ENCODE peak calls at places on chromosomes 5 and 9, in seven cellular contexts. K, T, Z, B, D, V and L are unnamed samples.

GRCh38 chr5:96614110-96614691 is 48.0 kb upstream of the CAST start:
- DNase-seq in K (peak; percentile 58), T (no peak), Z (peak; percentile 49), B (peak; percentile 96), D (peak; percentile 67), V (peak; percentile 63), L (peak; percentile 94)

GRCh38 chr9:72622186-72622585 is 100.8 kb downstream of the TMC1 start:
- DNase-seq in K (no peak), T (no peak), Z (no peak), B (no peak), D (no peak), V (no peak), L (no peak)

GRCh38 chr5:107888541-107888940 is 217.8 kb upstream of the EFNA5 start:
- DNase-seq in K (no peak), T (no peak), Z (no peak), B (no peak), D (no peak), V (no peak), L (no peak)

GRCh38 chr5:136631176-136631575 is 265.8 kb upstream of the TRPC7 start:
- DNase-seq in K (no peak), T (no peak), Z (no peak), B (no peak), D (no peak), V (no peak), L (no peak)

GRCh38 chr9:91654527-91654926 is 230.9 kb upstream of the NFIL3 start:
- DNase-seq in K (no peak), T (no peak), Z (no peak), B (no peak), D (no peak), V (no peak), L (no peak)

GRCh38 chr5:167229751-167230150 is 1061.7 kb upstream of the WWC1 start:
- DNase-seq in K (no peak), T (no peak), Z (no peak), B (no peak), D (no peak), V (no peak), L (peak; percentile 18)

GRCh38 chr9:87479801-87480201 is 17.9 kb upstream of the DAPK1 start:
- DNase-seq in K (peak; percentile 26), T (no peak), Z (no peak), B (peak; percentile 8), D (peak; percentile 80), V (peak; percentile 38), L (no peak)

GRCh38 chr5:32505718-32506117 is 61.2 kb upstream of the ZFR start:
- DNase-seq in K (no peak), T (peak; percentile 77), Z (peak; percentile 33), B (peak; percentile 85), D (no peak), V (no peak), L (peak; percentile 75)

GRCh38 chr5:36300181-36300926 is 1.3 kb downstream of the RANBP3L start:
- DNase-seq in K (no peak), T (no peak), Z (no peak), B (peak; percentile 39), D (no peak), V (no peak), L (no peak)

GRCh38 chr9:134725605-134725940 is 84.0 kb downstream of the COL5A1 start:
- DNase-seq in K (no peak), T (no peak), Z (no peak), B (peak; percentile 34), D (no peak), V (no peak), L (no peak)

GRCh38 chr5:60161340-60161934 is 267.9 kb upstream of the PDE4D start:
- DNase-seq in K (no peak), T (no peak), Z (no peak), B (peak; percentile 41), D (peak; percentile 63), V (no peak), L (peak; percentile 2)

GRCh38 chr5:66450988-66451387 is 145.2 kb upstream of the MAST4 start:
- DNase-seq in K (no peak), T (no peak), Z (no peak), B (no peak), D (no peak), V (no peak), L (no peak)
- H3K4me3 ChIP-seq in K (no peak overlapping the region), T (no peak overlapping the region), Z (no peak overlapping the region), B (no peak overlapping the region), D (no peak overlapping the region), V (no peak overlapping the region), L (no peak overlapping the region)

DNA sequence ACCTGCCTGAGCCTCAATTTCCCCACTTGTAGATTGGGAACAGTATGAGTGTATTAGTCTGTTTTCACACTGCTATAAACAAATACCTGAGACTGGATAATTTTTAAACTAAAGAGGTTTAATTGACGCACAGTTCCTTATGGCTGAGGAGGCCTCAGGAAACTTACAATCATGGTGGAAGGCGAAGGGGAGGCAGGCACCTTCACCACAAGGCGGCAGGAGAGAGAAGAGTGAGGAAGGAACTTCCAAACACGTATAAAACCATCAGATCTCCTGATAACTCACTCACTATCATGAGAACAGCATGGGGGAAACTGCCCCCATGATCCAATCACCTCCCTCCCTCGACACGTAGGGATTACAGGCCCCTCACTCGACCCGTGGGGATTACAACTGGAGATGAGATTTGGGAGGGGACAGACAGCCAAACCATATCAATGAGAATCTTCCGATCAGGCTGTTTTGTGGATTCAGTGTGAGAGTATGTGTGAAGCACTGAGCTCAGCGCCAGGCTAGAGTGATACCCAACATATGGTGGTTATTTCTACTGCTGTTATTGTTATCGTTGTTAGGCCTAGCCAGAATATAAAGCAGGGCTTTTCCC is 14.6 kb upstream of the LMX1B start:
- DNase-seq in K (no peak), T (no peak), Z (no peak), B (no peak), D (no peak), V (no peak), L (no peak)
- TF ChIP-seq CTCF in K (no peak), T (no peak), Z (no peak), B (no peak), D (no peak), V (no peak), L (peak; percentile 29)

DNA sequence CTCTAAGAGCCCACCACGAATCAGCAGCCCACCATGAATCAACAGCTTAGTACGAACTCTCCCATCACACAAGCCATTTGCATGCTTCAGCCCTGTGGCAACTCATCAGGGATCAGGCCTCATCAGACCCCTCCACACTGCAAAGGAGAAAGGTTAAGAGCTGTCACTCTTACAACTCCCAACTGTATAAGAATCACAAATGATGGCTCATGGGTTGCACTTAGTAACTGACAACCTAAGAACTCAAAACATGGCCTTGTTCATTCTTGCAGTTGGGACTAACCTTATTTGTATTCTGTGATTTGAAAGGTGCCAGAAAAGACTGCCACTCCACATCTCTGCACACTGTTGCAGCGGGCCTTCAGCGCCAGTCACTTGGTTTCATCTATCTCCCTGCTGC is 149.1 kb upstream of the ZNF366 start:
- DNase-seq in K (no peak), T (no peak), Z (no peak), B (no peak), D (no peak), V (no peak), L (no peak)
- H3K4me3 ChIP-seq in K (no peak overlapping the region), T (no peak overlapping the region), Z (no peak overlapping the region), B (no peak overlapping the region), D (no peak overlapping the region), V (no peak overlapping the region), L (no peak overlapping the region)

GRCh38 chr9:123373941-123374340 is 17.9 kb downstream of the CRB2 start:
- DNase-seq in K (no peak), T (no peak), Z (no peak), B (no peak), D (no peak), V (no peak), L (no peak)

GRCh38 chr9:123373447-123373923 is 17.5 kb downstream of the CRB2 start:
- DNase-seq in K (no peak), T (no peak), Z (no peak), B (no peak), D (no peak), V (no peak), L (no peak)

GRCh38 chr9:123376218-123377071 is 20.4 kb downstream of the CRB2 start:
- DNase-seq in K (no peak), T (no peak), Z (no peak), B (no peak), D (no peak), V (no peak), L (no peak)

GRCh38 chr9:123377211-123377971 is 21.4 kb downstream of the CRB2 start:
- DNase-seq in K (no peak), T (no peak), Z (no peak), B (no peak), D (no peak), V (no peak), L (no peak)

DNA sequence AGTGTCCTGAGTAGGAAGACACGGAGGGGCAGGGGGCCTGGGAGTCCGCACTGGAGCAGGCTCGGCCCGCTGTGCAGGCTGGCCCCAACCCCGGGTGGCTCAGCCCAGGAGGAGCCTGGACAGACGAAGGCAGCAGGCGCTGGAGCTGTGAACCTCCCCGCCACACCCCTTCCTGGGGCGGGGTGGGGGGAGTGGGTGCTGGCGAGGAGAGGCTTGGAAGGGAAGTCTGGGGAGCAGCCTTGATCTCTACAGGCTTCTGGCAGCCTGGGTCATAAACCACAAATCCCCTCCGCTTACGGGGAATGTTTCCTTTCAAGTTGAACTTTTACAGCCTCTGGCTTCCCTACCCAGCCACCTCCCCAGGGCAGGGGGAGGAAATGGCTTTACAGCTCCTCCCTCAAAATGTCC is 19.7 kb downstream of the CRB2 start:
- DNase-seq in K (no peak), T (no peak), Z (peak; percentile 80), B (no peak), D (no peak), V (no peak), L (no peak)
- TF ChIP-seq CTCF in K (no peak), T (no peak), Z (no peak), B (no peak), D (no peak), V (no peak), L (no peak)

GRCh38 chr9:89418112-89418872 is 79.6 kb downstream of the SEMA4D start:
- DNase-seq in K (no peak), T (no peak), Z (no peak), B (no peak), D (peak; percentile 54), V (no peak), L (no peak)
- H3K4me3 ChIP-seq in K (no peak overlapping the region), T (no peak overlapping the region), Z (no peak overlapping the region), B (no peak overlapping the region), D (peak overlapping the region; percentile 58), V (no peak overlapping the region), L (no peak overlapping the region)

GRCh38 chr9:70534058-70534457 is 119.6 kb upstream of the KLF9 start:
- DNase-seq in K (no peak), T (no peak), Z (no peak), B (no peak), D (no peak), V (no peak), L (no peak)
- TF ChIP-seq CTCF in K (no peak), T (no peak), Z (no peak), B (no peak), D (no peak), V (no peak), L (no peak)